ENCODE peak calls at places on chromosomes 6 and 20, in five cellular contexts. One of them, this sample, is unnamed.

GRCh38 chr6:151690768-151691562 is 116.5 kb upstream of the ESR1 start:
- DNase-seq in NB4: no peak
- DNase-seq in lower leg skin: no peak
- DNase-seq in NCI-H345: no peak
- DNase-seq in NCI-H1417 treated with DMSO at 0.1 percent for 48 hours: no peak
- DNase-seq in this sample: no peak

GRCh38 chr6:31945507-31946369 is at the start of gene CFB:
- DNase-seq in NB4: no peak
- DNase-seq in lower leg skin: peak
- DNase-seq in NCI-H345: no peak
- DNase-seq in NCI-H1417 treated with DMSO at 0.1 percent for 48 hours: no peak
- DNase-seq in this sample: no peak

GRCh38 chr6:166540631-166541331 is 45.7 kb downstream of the RAMACL start:
- DNase-seq in NB4: peak
- DNase-seq in lower leg skin: peak
- DNase-seq in NCI-H345: no peak
- DNase-seq in NCI-H1417 treated with DMSO at 0.1 percent for 48 hours: no peak
- DNase-seq in this sample: no peak

GRCh38 chr20:63079971-63080370 is 73.2 kb upstream of the BHLHE23 start:
- DNase-seq in NB4: no peak
- DNase-seq in lower leg skin: peak
- DNase-seq in NCI-H345: no peak
- DNase-seq in NCI-H1417 treated with DMSO at 0.1 percent for 48 hours: no peak
- DNase-seq in this sample: no peak

GRCh38 chr6:99130897-99131873 is 183.4 kb upstream of the FBXL4 start:
- DNase-seq in NB4: peak
- DNase-seq in lower leg skin: no peak
- DNase-seq in NCI-H345: no peak
- DNase-seq in NCI-H1417 treated with DMSO at 0.1 percent for 48 hours: no peak
- DNase-seq in this sample: no peak

GRCh38 chr6:45920819-45921511 is 94.7 kb downstream of the CLIC5 start:
- DNase-seq in NB4: no peak
- DNase-seq in lower leg skin: no peak
- DNase-seq in NCI-H345: no peak
- DNase-seq in NCI-H1417 treated with DMSO at 0.1 percent for 48 hours: no peak
- DNase-seq in this sample: no peak

GRCh38 chr6:70686548-70687133 is 19.0 kb downstream of the SMAP1 start:
- DNase-seq in NB4: peak
- DNase-seq in lower leg skin: no peak
- DNase-seq in NCI-H345: peak
- DNase-seq in NCI-H1417 treated with DMSO at 0.1 percent for 48 hours: no peak
- DNase-seq in this sample: peak

GRCh38 chr20:58547527-58548475 is 32.6 kb upstream of the APCDD1L start:
- DNase-seq in NB4: no peak
- DNase-seq in lower leg skin: peak
- DNase-seq in NCI-H345: no peak
- DNase-seq in NCI-H1417 treated with DMSO at 0.1 percent for 48 hours: no peak
- DNase-seq in this sample: no peak

GRCh38 chr6:41505084-41506049 is 40.8 kb upstream of the FOXP4 start:
- DNase-seq in NB4: no peak
- DNase-seq in lower leg skin: peak
- DNase-seq in NCI-H345: no peak
- DNase-seq in NCI-H1417 treated with DMSO at 0.1 percent for 48 hours: no peak
- DNase-seq in this sample: peak

GRCh38 chr20:22466447-22467171 is 117.8 kb downstream of the FOXA2 start:
- DNase-seq in NB4: no peak
- DNase-seq in lower leg skin: no peak
- DNase-seq in NCI-H345: peak
- DNase-seq in NCI-H1417 treated with DMSO at 0.1 percent for 48 hours: peak
- DNase-seq in this sample: peak

GRCh38 chr6:91149914-91150674 is 563.2 kb upstream of the MAP3K7 start:
- DNase-seq in NB4: no peak
- DNase-seq in lower leg skin: no peak
- DNase-seq in NCI-H345: no peak
- DNase-seq in NCI-H1417 treated with DMSO at 0.1 percent for 48 hours: no peak
- DNase-seq in this sample: no peak

GRCh38 chr6:76230711-76231110 is 158.2 kb upstream of the IMPG1 start:
- DNase-seq in NB4: peak
- DNase-seq in lower leg skin: no peak
- DNase-seq in NCI-H345: no peak
- DNase-seq in NCI-H1417 treated with DMSO at 0.1 percent for 48 hours: no peak
- DNase-seq in this sample: no peak

GRCh38 chr20:11117808-11118528 is 444.2 kb upstream of the JAG1 start:
- DNase-seq in NB4: no peak
- DNase-seq in lower leg skin: no peak
- DNase-seq in NCI-H345: no peak
- DNase-seq in NCI-H1417 treated with DMSO at 0.1 percent for 48 hours: no peak
- DNase-seq in this sample: no peak

GRCh38 chr20:2112910-2113309 is 11.3 kb downstream of the STK35 start:
- DNase-seq in NB4: no peak
- DNase-seq in lower leg skin: no peak
- DNase-seq in NCI-H345: no peak
- DNase-seq in NCI-H1417 treated with DMSO at 0.1 percent for 48 hours: no peak
- DNase-seq in this sample: no peak

GRCh38 chr6:2197177-2197671 is 48.2 kb downstream of the GMDS start:
- DNase-seq in NB4: peak
- DNase-seq in lower leg skin: no peak
- DNase-seq in NCI-H345: no peak
- DNase-seq in NCI-H1417 treated with DMSO at 0.1 percent for 48 hours: no peak
- DNase-seq in this sample: no peak

GRCh38 chr20:45049904-45050471 is 50.9 kb downstream of the KCNS1 start:
- DNase-seq in NB4: peak
- DNase-seq in lower leg skin: no peak
- DNase-seq in NCI-H345: no peak
- DNase-seq in NCI-H1417 treated with DMSO at 0.1 percent for 48 hours: no peak
- DNase-seq in this sample: no peak

GRCh38 chr6:127458817-127459216 is 372 bp downstream of the KIAA0408 start:
- DNase-seq in NB4: peak
- DNase-seq in lower leg skin: no peak
- DNase-seq in NCI-H345: no peak
- DNase-seq in NCI-H1417 treated with DMSO at 0.1 percent for 48 hours: no peak
- DNase-seq in this sample: no peak

GRCh38 chr20:43389231-43389630 is 68.5 kb upstream of the SRSF6 start:
- DNase-seq in NB4: no peak
- DNase-seq in lower leg skin: no peak
- DNase-seq in NCI-H345: no peak
- DNase-seq in NCI-H1417 treated with DMSO at 0.1 percent for 48 hours: no peak
- DNase-seq in this sample: no peak

GRCh38 chr6:2502096-2502997 is 248.4 kb downstream of the MYLK4 start:
- DNase-seq in NB4: peak
- DNase-seq in lower leg skin: no peak
- DNase-seq in NCI-H345: no peak
- DNase-seq in NCI-H1417 treated with DMSO at 0.1 percent for 48 hours: no peak
- DNase-seq in this sample: no peak

GRCh38 chr6:145042559-145042958 is 692.8 kb downstream of the EPM2A start:
- DNase-seq in NB4: no peak
- DNase-seq in lower leg skin: no peak
- DNase-seq in NCI-H345: no peak
- DNase-seq in NCI-H1417 treated with DMSO at 0.1 percent for 48 hours: no peak
- DNase-seq in this sample: no peak

This sample was measured in NCI-H2029 treated with DMSO at 0.1 percent for 48 hours.